ENCODE peak calls at places on chromosomes 3 and 15, in seven cellular contexts. T, I, B, N, C, M and S are unnamed samples.

GRCh38 chr15:28961391-28961790 is 75.6 kb downstream of the APBA2 start:
- DNase-seq in T (no peak), I (no peak), B (no peak), N (no peak), C (peak), M (no peak), S (no peak)

GRCh38 chr3:47455806-47456452 is 19.8 kb downstream of the SCAP start:
- DNase-seq in T (no peak), I (no peak), B (peak), N (no peak), C (no peak), M (no peak), S (no peak)

GRCh38 chr3:141271279-141272033 is 39.8 kb downstream of the PXYLP1 start:
- DNase-seq in T (no peak), I (no peak), B (no peak), N (no peak), C (no peak), M (no peak), S (no peak)

GRCh38 chr3:50563867-50564266 is 3.7 kb downstream of the C3orf18 start:
- DNase-seq in T (no peak), I (no peak), B (no peak), N (no peak), C (no peak), M (no peak), S (no peak)

GRCh38 chr15:84702961-84703482 is 12.9 kb downstream of the SEC11A start:
- DNase-seq in T (no peak), I (no peak), B (peak), N (no peak), C (no peak), M (no peak), S (no peak)

GRCh38 chr3:24529210-24529609 is 34.6 kb upstream of the THRB start:
- DNase-seq in T (no peak), I (no peak), B (no peak), N (no peak), C (no peak), M (no peak), S (no peak)

GRCh38 chr15:63596666-63597032 is 538 bp upstream of the FBXL22 start:
- DNase-seq in T (no peak), I (no peak), B (no peak), N (no peak), C (peak), M (no peak), S (no peak)

GRCh38 chr15:76330281-76330680 is 6.3 kb upstream of the ISL2 start:
- DNase-seq in T (no peak), I (no peak), B (no peak), N (peak), C (no peak), M (no peak), S (peak)